ENCODE peak calls at places on chromosomes 4 and X, in ten cellular contexts. Q, A, V, F, G, S, U, C, T and P are unnamed samples.
A peak's percentile ranks its signal among the peaks of the same experiment; 100 is the strongest.

GRCh38 chr4:91058345-91058744 is 931.2 kb downstream of the CCSER1 start:
- DNase-seq in G (no peak), C (no peak), S (no peak), F (no peak), T (no peak), Q (no peak), V (no peak), U (no peak), A (no peak), P (no peak)

GRCh38 chrX:20530319-20530979 is 263.7 kb upstream of the RPS6KA3 start:
- DNase-seq in S (peak; percentile 16), Q (peak; percentile 61), C (no peak), A (peak; percentile 52), V (peak; percentile 36), T (no peak), G (peak; percentile 19), F (no peak), U (peak; percentile 19), P (no peak)

GRCh38 chr4:83981156-83981555 is 445.2 kb downstream of the GPAT3 start:
- DNase-seq in G (no peak), Q (no peak), S (no peak), A (no peak), C (no peak), F (no peak), V (no peak), T (no peak), U (no peak), P (no peak)

GRCh38 chr4:121479801-121480200 is 99.0 kb upstream of the QRFPR start:
- DNase-seq in U (no peak), A (no peak), C (no peak), Q (no peak), G (no peak), F (no peak), S (no peak), T (no peak), V (no peak), P (no peak)

GRCh38 chr4:31530555-31530954 is 810.4 kb downstream of the PCDH7 start:
- DNase-seq in S (no peak), G (no peak), C (no peak), Q (no peak), A (no peak), V (no peak), F (no peak), T (no peak), U (no peak), P (no peak)

GRCh38 chrX:132612990-132613564 is 124.2 kb upstream of the MBNL3 start:
- DNase-seq in A (peak; percentile 33), S (peak; percentile 2), G (no peak), V (peak; percentile 8), Q (peak; percentile 69), U (peak; percentile 2), F (no peak), T (no peak), C (no peak), P (no peak)

GRCh38 chr4:31183256-31183655 is 463.1 kb downstream of the PCDH7 start:
- DNase-seq in C (no peak), G (no peak), U (no peak), V (no peak), S (no peak), A (no peak), Q (no peak), F (no peak), T (no peak), P (no peak)

GRCh38 chr4:183636923-183637322 is 22.1 kb downstream of the RWDD4 start:
- DNase-seq in T (no peak), Q (no peak), A (no peak), C (no peak), S (no peak), G (no peak), U (no peak), V (no peak), F (no peak), P (no peak)

GRCh38 chr4:1980561-1981041 is 28.2 kb downstream of the NELFA start:
- DNase-seq in G (no peak), U (no peak), T (no peak), F (no peak), C (no peak), A (no peak), V (no peak), S (no peak), Q (no peak), P (no peak)

GRCh38 chrX:19602866-19603620 is 87.7 kb upstream of the MAP3K15 start:
- DNase-seq in C (no peak), A (no peak), T (no peak), S (no peak), F (no peak), U (no peak), Q (no peak), V (no peak), G (no peak), P (no peak)

GRCh38 chr4:182648766-182649165 is 268.4 kb downstream of the DCTD start:
- DNase-seq in S (no peak), G (no peak), V (no peak), C (no peak), T (no peak), Q (no peak), A (no peak), F (no peak), U (no peak), P (no peak)

GRCh38 chrX:19772306-19772705 is 115.1 kb downstream of the SH3KBP1 start:
- DNase-seq in S (no peak), U (no peak), G (no peak), T (no peak), C (no peak), F (no peak), A (no peak), V (no peak), Q (no peak), P (no peak)

GRCh38 chr4:141047228-141047884 is 85.9 kb downstream of the RNF150 start:
- DNase-seq in G (no peak), A (no peak), Q (no peak), U (no peak), F (no peak), T (no peak), S (no peak), V (no peak), C (peak; percentile 49), P (no peak)

GRCh38 chr4:118280501-118281218 is 72.1 kb downstream of the PRSS12 start:
- DNase-seq in A (peak; percentile 24), G (no peak), C (peak; percentile 48), F (peak; percentile 17), Q (peak; percentile 4), U (no peak), V (peak; percentile 39), S (no peak), T (no peak), P (no peak)

GRCh38 chrX:10159069-10159468 is 2.3 kb downstream of the CLCN4 start:
- DNase-seq in Q (no peak), C (no peak), F (no peak), V (no peak), T (no peak), A (no peak), G (no peak), U (no peak), S (peak; percentile 24), P (no peak)

GRCh38 chr4:159444668-159445067 is 341.8 kb downstream of the RAPGEF2 start:
- DNase-seq in A (no peak), T (no peak), V (no peak), Q (no peak), S (no peak), C (no peak), F (no peak), U (no peak), G (no peak), P (no peak)

GRCh38 chr4:85420831-85421230 is 54.1 kb upstream of the ARHGAP24 start:
- DNase-seq in S (no peak), G (no peak), U (no peak), F (no peak), A (no peak), T (no peak), C (no peak), Q (no peak), V (no peak), P (no peak)

GRCh38 chr4:153345011-153345981 is 808 bp downstream of the MND1 start:
- DNase-seq in G (peak; percentile 26), V (peak; percentile 35), S (no peak), U (peak; percentile 34), F (no peak), Q (peak; percentile 51), A (peak; percentile 46), C (no peak), T (no peak), P (no peak)

GRCh38 chr4:73705056-73705432 is 35.3 kb upstream of the CXCL8 start:
- DNase-seq in Q (no peak), A (no peak), V (no peak), F (no peak), U (no peak), S (no peak), C (no peak), G (no peak), T (no peak), P (peak; percentile 81)